ENCODE peak calls at places on chromosomes 5 and 9, in four cellular contexts. Y, S, D and J are unnamed samples.

GRCh38 chr5:127003798-127004495 is 26.4 kb downstream of the MARCHF3 start:
- DNase-seq in D (no peak), Y (no peak), S (no peak), J (no peak)

GRCh38 chr5:39178171-39178570 is 41.2 kb downstream of the FYB1 start:
- DNase-seq in S (no peak), D (no peak), Y (no peak), J (no peak)

GRCh38 chr9:28332648-28333047 is 759.4 kb upstream of the C9orf72 start:
- DNase-seq in Y (no peak), S (no peak), D (no peak), J (no peak)

GRCh38 chr5:179805070-179805528 is 1.6 kb downstream of the MGAT4B start:
- DNase-seq in D (no peak), Y (no peak), S (no peak), J (no peak)

GRCh38 chr5:44945743-44946142 is 137.0 kb downstream of the MRPS30 start:
- DNase-seq in S (no peak), D (no peak), Y (no peak), J (no peak)

GRCh38 chr9:13292158-13292557 is 12.7 kb upstream of the MPDZ start:
- DNase-seq in Y (no peak), D (no peak), S (no peak), J (no peak)

GRCh38 chr5:69510694-69511093 is 18.1 kb downstream of the OCLN start:
- DNase-seq in S (no peak), D (no peak), Y (no peak), J (no peak)

GRCh38 chr5:110386782-110387181 is 339.7 kb downstream of the TMEM232 start:
- DNase-seq in S (no peak), D (no peak), Y (peak), J (no peak)

GRCh38 chr9:6646028-6646636 is 603 bp upstream of the GLDC start:
- DNase-seq in D (no peak), S (no peak), Y (peak), J (no peak)

GRCh38 chr5:54619732-54620582 is 102.4 kb downstream of the SNX18 start:
- DNase-seq in Y (no peak), S (no peak), D (no peak), J (no peak)

GRCh38 chr5:14211818-14212799 is 69.0 kb downstream of the TRIO start:
- DNase-seq in S (no peak), Y (no peak), D (no peak), J (peak)

GRCh38 chr9:5696884-5697283 is 68.0 kb downstream of the RIC1 start:
- DNase-seq in S (no peak), Y (no peak), D (no peak), J (peak)

GRCh38 chr5:69038539-69038938 is 55.3 kb upstream of the SLC30A5 start:
- DNase-seq in S (no peak), Y (peak), D (no peak), J (no peak)

GRCh38 chr9:111074395-111074794 is 36.1 kb upstream of the LPAR1 start:
- DNase-seq in S (no peak), D (no peak), Y (no peak), J (no peak)

GRCh38 chr5:74122175-74122574 is 496.2 kb downstream of the ARHGEF28 start:
- DNase-seq in D (no peak), Y (no peak), S (no peak), J (no peak)

GRCh38 chr5:2611561-2612096 is 139.8 kb downstream of the IRX2 start:
- DNase-seq in D (no peak), S (no peak), Y (no peak), J (no peak)

GRCh38 chr9:3342159-3342777 is 183.5 kb downstream of the RFX3 start:
- DNase-seq in Y (no peak), S (no peak), D (no peak), J (no peak)

GRCh38 chr5:60223342-60223741 is 329.8 kb upstream of the PDE4D start:
- DNase-seq in S (no peak), D (no peak), Y (no peak), J (no peak)

GRCh38 chr5:76099286-76099702 is 16.1 kb downstream of the SV2C start:
- DNase-seq in Y (no peak), D (no peak), S (no peak), J (peak)

GRCh38 chr5:38749861-38750260 is 96.0 kb upstream of the OSMR start:
- DNase-seq in Y (no peak), S (no peak), D (no peak), J (no peak)

GRCh38 chr9:83466877-83467276 is 71.3 kb downstream of the FRMD3 start:
- DNase-seq in S (no peak), Y (no peak), D (no peak), J (no peak)

GRCh38 chr9:134332266-134332665 is 6.0 kb downstream of the RXRA start:
- DNase-seq in Y (no peak), S (no peak), D (no peak), J (no peak)

GRCh38 chr9:86405926-86406325 is 51.7 kb upstream of the TUT7 start:
- DNase-seq in D (no peak), Y (peak), S (no peak), J (no peak)

GRCh38 chr5:139636207-139636792 is 11.8 kb upstream of the CXXC5 start:
- DNase-seq in S (peak), Y (no peak), D (peak), J (peak)

GRCh38 chr9:12775373-12775962 is 648 bp downstream of the LURAP1L start:
- DNase-seq in Y (no peak), S (peak), D (peak), J (no peak)

GRCh38 chr5:151182501-151182900 is 24.9 kb upstream of the ANXA6 start:
- DNase-seq in D (no peak), S (no peak), Y (no peak), J (no peak)

GRCh38 chr5:133274597-133274935 is 222.8 kb downstream of the HSPA4 start:
- DNase-seq in S (no peak), D (no peak), Y (peak), J (no peak)

GRCh38 chr5:58363850-58364249 is 96.0 kb downstream of the PLK2 start:
- DNase-seq in Y (no peak), S (no peak), D (no peak), J (no peak)

GRCh38 chr9:38662763-38663593 is 42.6 kb upstream of the ANKRD18A start:
- DNase-seq in D (no peak), S (no peak), Y (no peak), J (no peak)
- TF ChIP-seq TAF1 in D (no peak), S (no peak), Y (no peak), J (no peak)

GRCh38 chr9:73199448-73199847 is 47.8 kb downstream of the ANXA1 start:
- DNase-seq in Y (no peak), D (no peak), S (no peak), J (no peak)
- TF ChIP-seq SP1 in Y (no peak), D (no peak), S (no peak), J (no peak)

GRCh38 chr5:159324986-159325385 is 5.3 kb downstream of the IL12B start:
- DNase-seq in Y (no peak), D (no peak), S (no peak), J (no peak)

GRCh38 chr5:159319363-159319762 is 10.9 kb downstream of the IL12B start:
- DNase-seq in D (no peak), Y (no peak), S (no peak), J (no peak)

GRCh38 chr5:159319822-159320221 is 10.5 kb downstream of the IL12B start:
- DNase-seq in Y (no peak), S (no peak), D (no peak), J (no peak)

GRCh38 chr5:159322180-159322579 is 8.1 kb downstream of the IL12B start:
- DNase-seq in D (no peak), S (no peak), Y (no peak), J (no peak)

GRCh38 chr5:159324097-159324760 is 6.1 kb downstream of the IL12B start:
- DNase-seq in Y (no peak), D (no peak), S (no peak), J (no peak)
- TF ChIP-seq TAF1 in Y (no peak), D (no peak), S (no peak), J (no peak)

DNA sequence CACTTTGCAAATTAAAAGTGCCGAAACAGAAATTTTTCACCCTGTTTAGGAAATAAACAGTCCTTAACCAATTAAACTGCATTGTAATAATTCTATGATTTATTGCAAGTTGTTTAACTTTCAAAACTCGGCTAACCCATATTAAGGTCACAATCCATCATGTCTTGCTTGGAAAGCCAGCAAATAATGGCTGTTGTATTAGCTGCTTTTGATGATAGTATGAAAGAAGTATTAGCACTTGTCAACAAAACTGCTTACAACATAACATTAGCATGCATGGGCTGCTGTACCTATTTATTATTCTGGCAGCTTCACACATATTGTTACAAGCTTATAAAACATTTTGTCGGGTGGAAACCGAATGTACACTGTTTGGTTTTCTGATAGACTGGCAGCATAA is 378.3 kb downstream of the KIAA0825 start:
- DNase-seq in D (no peak), S (no peak), Y (no peak), J (no peak)
- TF ChIP-seq SP1 in D (no peak), S (no peak), Y (no peak), J (no peak)